ENCODE peak calls at places on chromosomes 3 and 15, in eight cellular contexts. N is CD4-positive, alpha-beta T cell; J is DND-41; W is T47D; R is NCI-H446 treated with DMSO at 0.1 percent for 48 hours; Y is SW480; G is naive thymus-derived CD8-positive, alpha-beta T cell; O is MM.1S. H is an unnamed sample.

GRCh38 chr15:70501121-70501727 is 262.1 kb downstream of the UACA start:
- DNase-seq in J (no peak), G (no peak), N (no peak), W (no peak), Y (no peak), O (no peak), R (no peak), H (no peak)

GRCh38 chr3:36525115-36525711 is 144.9 kb downstream of the STAC start:
- DNase-seq in G (no peak), N (no peak), R (no peak), W (no peak), Y (no peak), J (no peak), O (no peak), H (no peak)

GRCh38 chr3:8460815-8461482 is 40.7 kb upstream of the LMCD1 start:
- DNase-seq in G (no peak), Y (no peak), R (no peak), W (no peak), J (no peak), N (no peak), O (no peak), H (no peak)

GRCh38 chr3:197749601-197750395 is at the start of gene FYTTD1:
- DNase-seq in Y (peak; percentile 90), G (peak; percentile 87), N (peak; percentile 92), J (peak; percentile 77), O (peak; percentile 94), W (peak; percentile 99), R (peak; percentile 75), H (no peak)

GRCh38 chr3:178669046-178669445 is 132.8 kb downstream of the KCNMB2 start:
- DNase-seq in G (no peak), O (peak; percentile 29), N (no peak), J (no peak), W (no peak), R (no peak), Y (no peak), H (no peak)

GRCh38 chr3:43960448-43960840 is 269.7 kb downstream of the ABHD5 start:
- DNase-seq in G (no peak), R (no peak), J (no peak), N (no peak), W (no peak), O (peak; percentile 10), Y (no peak), H (no peak)

GRCh38 chr3:162165346-162165745 is 668.7 kb downstream of the OTOL1 start:
- DNase-seq in G (no peak), O (peak; percentile 64), N (no peak), Y (no peak), J (no peak), R (no peak), W (no peak), H (no peak)

GRCh38 chr3:67362686-67363085 is 291.7 kb downstream of the SUCLG2 start:
- DNase-seq in J (peak; percentile 60), W (no peak), G (no peak), O (peak; percentile 23), N (no peak), R (no peak), Y (peak; percentile 29), H (peak; percentile 30)

GRCh38 chr3:13851997-13852637 is 27.8 kb downstream of the WNT7A start:
- DNase-seq in J (no peak), N (no peak), O (no peak), W (no peak), R (no peak), Y (no peak), G (no peak), H (no peak)

GRCh38 chr3:16849240-16849639 is 35.5 kb upstream of the PLCL2 start:
- DNase-seq in R (no peak), O (peak; percentile 43), Y (peak; percentile 3), N (peak; percentile 63), G (peak; percentile 46), J (no peak), W (no peak), H (no peak)

GRCh38 chr15:43880406-43881184 is 53.8 kb downstream of the WDR76 start:
- DNase-seq in R (no peak), G (no peak), Y (no peak), O (no peak), N (no peak), J (no peak), W (no peak), H (no peak)

GRCh38 chr3:149134560-149134959 is 5.1 kb downstream of the HPS3 start:
- DNase-seq in W (no peak), O (no peak), G (no peak), N (no peak), R (no peak), J (no peak), Y (no peak), H (no peak)

GRCh38 chr15:20645956-20646355 is 104.4 kb upstream of the GOLGA6L6 start:
- DNase-seq in J (peak; percentile 73), G (no peak), O (peak; percentile 94), N (no peak), W (peak; percentile 36), R (no peak), Y (peak; percentile 34), H (no peak)

GRCh38 chr3:195120199-195120556 is 150.8 kb downstream of the XXYLT1 start:
- DNase-seq in O (no peak), J (no peak), N (no peak), Y (no peak), G (no peak), R (no peak), W (no peak), H (no peak)

H was measured in keratinocyte.